ENCODE peak calls at places on chromosome 20, in eight cellular contexts. One of them, this sample, is unnamed.

GRCh38 chr20:32828029-32828666 is 8.4 kb downstream of the MAPRE1 start:
- DNase-seq in ureter: no peak
- DNase-seq in left cardiac atrium: no peak
- DNase-seq in pons: no peak
- DNase-seq in AML-193: no peak
- DNase-seq in iris pigment epithelial cell: peak
- DNase-seq in stomach: no peak
- DNase-seq in RCC 7860: no peak
- DNase-seq in this sample: no peak

GRCh38 chr20:400451-401275 is 7.4 kb upstream of the RBCK1 start:
- DNase-seq in ureter: no peak
- DNase-seq in left cardiac atrium: no peak
- DNase-seq in pons: peak
- DNase-seq in AML-193: no peak
- DNase-seq in iris pigment epithelial cell: no peak
- DNase-seq in stomach: no peak
- DNase-seq in RCC 7860: no peak
- DNase-seq in this sample: no peak

GRCh38 chr20:15875446-15875845 is 697.8 kb downstream of the KIF16B start:
- DNase-seq in ureter: no peak
- DNase-seq in left cardiac atrium: no peak
- DNase-seq in pons: no peak
- DNase-seq in AML-193: no peak
- DNase-seq in iris pigment epithelial cell: no peak
- DNase-seq in stomach: no peak
- DNase-seq in RCC 7860: no peak
- DNase-seq in this sample: no peak

GRCh38 chr20:62096421-62097380 is 25.6 kb upstream of the LSM14B start:
- DNase-seq in ureter: no peak
- DNase-seq in left cardiac atrium: no peak
- DNase-seq in pons: no peak
- DNase-seq in AML-193: no peak
- DNase-seq in iris pigment epithelial cell: no peak
- DNase-seq in stomach: no peak
- DNase-seq in RCC 7860: no peak
- DNase-seq in this sample: no peak

GRCh38 chr20:23412026-23412425 is 9.3 kb downstream of the NAPB start:
- DNase-seq in ureter: no peak
- DNase-seq in left cardiac atrium: no peak
- DNase-seq in pons: no peak
- DNase-seq in AML-193: peak
- DNase-seq in iris pigment epithelial cell: peak
- DNase-seq in stomach: no peak
- DNase-seq in RCC 7860: no peak
- DNase-seq in this sample: no peak

GRCh38 chr20:63521602-63522001 is 1.0 kb downstream of the PPDPF start:
- DNase-seq in ureter: no peak
- DNase-seq in left cardiac atrium: peak
- DNase-seq in pons: no peak
- DNase-seq in AML-193: no peak
- DNase-seq in iris pigment epithelial cell: peak
- DNase-seq in stomach: no peak
- DNase-seq in RCC 7860: no peak
- DNase-seq in this sample: no peak

GRCh38 chr20:29878777-29879442 is 1378.6 kb upstream of the DEFB115 start:
- DNase-seq in ureter: peak
- DNase-seq in left cardiac atrium: no peak
- DNase-seq in pons: no peak
- DNase-seq in AML-193: no peak
- DNase-seq in iris pigment epithelial cell: no peak
- DNase-seq in stomach: peak
- DNase-seq in RCC 7860: no peak
- DNase-seq in this sample: no peak

GRCh38 chr20:46308258-46309157 is at the start of gene CDH22:
- DNase-seq in ureter: no peak
- DNase-seq in left cardiac atrium: peak
- DNase-seq in pons: peak
- DNase-seq in AML-193: no peak
- DNase-seq in iris pigment epithelial cell: peak
- DNase-seq in stomach: peak
- DNase-seq in RCC 7860: no peak
- DNase-seq in this sample: no peak

GRCh38 chr20:53040678-53041674 is 68.8 kb downstream of the TSHZ2 start:
- DNase-seq in ureter: peak
- DNase-seq in left cardiac atrium: peak
- DNase-seq in pons: peak
- DNase-seq in AML-193: no peak
- DNase-seq in iris pigment epithelial cell: no peak
- DNase-seq in stomach: no peak
- DNase-seq in RCC 7860: no peak
- DNase-seq in this sample: no peak

GRCh38 chr20:46970937-46971630 is 76.4 kb downstream of the EYA2 start:
- DNase-seq in ureter: no peak
- DNase-seq in left cardiac atrium: no peak
- DNase-seq in pons: peak
- DNase-seq in AML-193: no peak
- DNase-seq in iris pigment epithelial cell: peak
- DNase-seq in stomach: no peak
- DNase-seq in RCC 7860: peak
- DNase-seq in this sample: no peak

GRCh38 chr20:49661560-49662329 is 51.9 kb downstream of the B4GALT5 start:
- DNase-seq in ureter: no peak
- DNase-seq in left cardiac atrium: no peak
- DNase-seq in pons: no peak
- DNase-seq in AML-193: no peak
- DNase-seq in iris pigment epithelial cell: peak
- DNase-seq in stomach: no peak
- DNase-seq in RCC 7860: no peak
- DNase-seq in this sample: no peak

GRCh38 chr20:62427172-62428007 is at the start of gene RBBP8NL:
- DNase-seq in ureter: peak
- DNase-seq in left cardiac atrium: no peak
- DNase-seq in pons: no peak
- DNase-seq in AML-193: no peak
- DNase-seq in iris pigment epithelial cell: no peak
- DNase-seq in stomach: peak
- DNase-seq in RCC 7860: no peak
- DNase-seq in this sample: no peak

GRCh38 chr20:8808180-8808535 is 260.7 kb upstream of the PLCB4 start:
- DNase-seq in ureter: no peak
- DNase-seq in left cardiac atrium: no peak
- DNase-seq in pons: no peak
- DNase-seq in AML-193: no peak
- DNase-seq in iris pigment epithelial cell: no peak
- DNase-seq in stomach: peak
- DNase-seq in RCC 7860: no peak
- DNase-seq in this sample: no peak

GRCh38 chr20:1636621-1637020 is 16.8 kb upstream of the SIRPB1 start:
- DNase-seq in ureter: no peak
- DNase-seq in left cardiac atrium: no peak
- DNase-seq in pons: no peak
- DNase-seq in AML-193: peak
- DNase-seq in iris pigment epithelial cell: no peak
- DNase-seq in stomach: no peak
- DNase-seq in RCC 7860: no peak
- DNase-seq in this sample: no peak

GRCh38 chr20:32327087-32327681 is 30.9 kb upstream of the ASXL1 start:
- DNase-seq in ureter: no peak
- DNase-seq in left cardiac atrium: peak
- DNase-seq in pons: no peak
- DNase-seq in AML-193: no peak
- DNase-seq in iris pigment epithelial cell: peak
- DNase-seq in stomach: no peak
- DNase-seq in RCC 7860: peak
- DNase-seq in this sample: no peak

GRCh38 chr20:38725458-38725958 is 1.2 kb downstream of the SLC32A1 start:
- DNase-seq in ureter: no peak
- DNase-seq in left cardiac atrium: no peak
- DNase-seq in pons: no peak
- DNase-seq in AML-193: no peak
- DNase-seq in iris pigment epithelial cell: no peak
- DNase-seq in stomach: no peak
- DNase-seq in RCC 7860: no peak
- DNase-seq in this sample: no peak

GRCh38 chr20:61162506-61162905 is 89.6 kb upstream of the CDH4 start:
- DNase-seq in ureter: no peak
- DNase-seq in left cardiac atrium: no peak
- DNase-seq in pons: peak
- DNase-seq in AML-193: no peak
- DNase-seq in iris pigment epithelial cell: no peak
- DNase-seq in stomach: no peak
- DNase-seq in RCC 7860: no peak
- DNase-seq in this sample: no peak

GRCh38 chr20:40046703-40047102 is 642.3 kb downstream of the MAFB start:
- DNase-seq in ureter: no peak
- DNase-seq in left cardiac atrium: no peak
- DNase-seq in pons: no peak
- DNase-seq in AML-193: no peak
- DNase-seq in iris pigment epithelial cell: no peak
- DNase-seq in stomach: no peak
- DNase-seq in RCC 7860: no peak
- DNase-seq in this sample: no peak

GRCh38 chr20:4406627-4407026 is 315.1 kb upstream of the PRND start:
- DNase-seq in ureter: no peak
- DNase-seq in left cardiac atrium: no peak
- DNase-seq in pons: no peak
- DNase-seq in AML-193: no peak
- DNase-seq in iris pigment epithelial cell: peak
- DNase-seq in stomach: no peak
- DNase-seq in RCC 7860: no peak
- DNase-seq in this sample: no peak

GRCh38 chr20:63896136-63896890 is 1.4 kb downstream of the DNAJC5 start:
- DNase-seq in ureter: no peak
- DNase-seq in left cardiac atrium: peak
- DNase-seq in pons: peak
- DNase-seq in AML-193: peak
- DNase-seq in iris pigment epithelial cell: peak
- DNase-seq in stomach: peak
- DNase-seq in RCC 7860: peak
- DNase-seq in this sample: peak

This sample was measured in GDM1.